ENCODE peak calls at places on chromosomes 12 and 14, in six cellular contexts. S, L, X, R, G and W are unnamed samples.

GRCh38 chr14:104967144-104967413 is 11.1 kb downstream of the AHNAK2 start:
- DNase-seq in G (no peak), R (no peak), L (no peak), X (no peak), S (no peak), W (no peak)

GRCh38 chr14:37623552-37623951 is 28.1 kb downstream of the TTC6 start:
- DNase-seq in S (no peak), L (peak; percentile 81), G (no peak), X (no peak), R (peak; percentile 83), W (no peak)

GRCh38 chr14:100663528-100664052 is 63.1 kb upstream of the DLK1 start:
- DNase-seq in R (no peak), X (no peak), G (no peak), L (no peak), S (no peak), W (no peak)

GRCh38 chr14:66643344-66643743 is 135.4 kb downstream of the GPHN start:
- DNase-seq in S (no peak), X (no peak), R (no peak), G (no peak), L (peak; percentile 17), W (no peak)

GRCh38 chr14:59182641-59183040 is 5.8 kb upstream of the DAAM1 start:
- DNase-seq in X (no peak), S (no peak), R (no peak), L (no peak), G (no peak), W (no peak)

GRCh38 chr12:75177997-75178396 is 31.6 kb downstream of the KCNC2 start:
- DNase-seq in S (no peak), R (no peak), G (no peak), X (no peak), L (peak; percentile 95), W (no peak)

GRCh38 chr12:110780448-110780847 is 37.8 kb upstream of the PPP1CC start:
- DNase-seq in R (no peak), X (no peak), L (no peak), S (no peak), G (no peak), W (no peak)

GRCh38 chr14:38758661-38759060 is 344.4 kb downstream of the SEC23A start:
- DNase-seq in S (no peak), G (no peak), R (no peak), X (no peak), L (no peak), W (no peak)

GRCh38 chr14:92600318-92601053 is 86.9 kb downstream of the RIN3 start:
- DNase-seq in G (no peak), S (no peak), X (no peak), R (no peak), L (peak; percentile 87), W (no peak)

GRCh38 chr12:106647793-106648514 is 65.2 kb downstream of the RFX4 start:
- DNase-seq in L (no peak), G (no peak), X (no peak), R (no peak), S (no peak), W (no peak)

GRCh38 chr12:132622437-132623071 is 4.0 kb downstream of the P2RX2 start:
- DNase-seq in R (no peak), G (peak; percentile 63), S (peak; percentile 52), L (peak; percentile 94), X (no peak), W (peak; percentile 49)

GRCh38 chr12:64670856-64671639 is 60.8 kb downstream of the RASSF3 start:
- DNase-seq in G (no peak), X (peak; percentile 55), S (no peak), L (peak; percentile 69), R (no peak), W (no peak)

GRCh38 chr14:52694761-52695480 is 437 bp downstream of the ERO1A start:
- DNase-seq in G (peak; percentile 46), R (no peak), S (peak; percentile 15), L (peak; percentile 49), X (peak; percentile 64), W (peak; percentile 53)

GRCh38 chr14:74176404-74176788 is 62.9 kb upstream of the VSX2 start:
- DNase-seq in X (no peak), S (no peak), G (no peak), L (no peak), R (no peak), W (no peak)

GRCh38 chr12:128817115-128818015 is 6.4 kb downstream of the SLC15A4 start:
- DNase-seq in S (peak; percentile 69), L (peak; percentile 55), G (no peak), X (peak; percentile 43), R (no peak), W (peak; percentile 71)

GRCh38 chr12:123075591-123076171 is 75.2 kb downstream of the PITPNM2 start:
- DNase-seq in S (no peak), X (peak; percentile 33), R (no peak), L (no peak), G (peak; percentile 62), W (no peak)

GRCh38 chr12:122363782-122364181 is 58.7 kb downstream of the CLIP1 start:
- DNase-seq in R (no peak), G (no peak), S (no peak), L (no peak), X (no peak), W (peak; percentile 0)

GRCh38 chr14:52155656-52156213 is 86.9 kb upstream of the NID2 start:
- DNase-seq in G (no peak), R (no peak), L (no peak), X (no peak), S (no peak), W (no peak)

DNA sequence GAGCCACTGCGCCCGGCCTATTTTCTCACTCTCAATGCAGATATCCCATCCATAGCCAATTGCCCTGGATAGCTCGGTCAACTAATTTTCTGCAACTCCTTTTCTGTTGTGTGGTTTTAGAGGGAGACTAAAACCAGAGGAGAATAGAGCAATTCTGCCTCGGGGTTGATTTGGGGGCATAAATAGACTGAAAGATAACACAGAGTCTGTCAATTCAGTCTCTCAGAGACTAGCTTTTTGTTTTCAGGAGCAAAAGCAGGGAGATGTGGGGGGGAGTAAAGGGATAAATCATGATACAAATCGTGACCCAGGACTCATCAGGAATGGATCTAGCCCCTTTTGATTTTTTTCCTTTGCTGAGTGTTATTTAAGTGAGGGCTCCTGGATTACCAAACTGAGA is 6.5 kb downstream of the COPZ1 start:
- DNase-seq in L (no peak), R (no peak), X (no peak), S (no peak), G (no peak), W (no peak)
- TF ChIP-seq CTCF in L (no peak), R (no peak), X (no peak), S (no peak), G (no peak), W (no peak)

GRCh38 chr12:56487448-56488040 is 417 bp downstream of the GLS2 start:
- DNase-seq in L (no peak), S (no peak), G (no peak), R (no peak), X (peak; percentile 52), W (peak; percentile 34)

GRCh38 chr12:56486694-56487093 is 1.3 kb downstream of the GLS2 start:
- DNase-seq in R (no peak), G (no peak), S (no peak), X (no peak), L (no peak), W (no peak)

GRCh38 chr12:56484566-56484965 is 3.4 kb downstream of the GLS2 start:
- DNase-seq in X (no peak), R (no peak), S (no peak), G (no peak), L (no peak), W (no peak)

GRCh38 chr12:56488041-56488955 is at the start of gene GLS2:
- DNase-seq in R (peak; percentile 65), L (peak; percentile 73), S (peak; percentile 78), G (peak; percentile 70), X (peak; percentile 80), W (peak; percentile 90)
- H3K4me3 ChIP-seq in R (peak within 1 kb of the TSS; percentile 55), L (peak within 1 kb of the TSS; percentile 34), S (peak within 1 kb of the TSS; percentile 65), G (peak within 1 kb of the TSS; percentile 48), X (peak within 1 kb of the TSS; percentile 43), W (peak within 1 kb of the TSS; percentile 69)

DNA sequence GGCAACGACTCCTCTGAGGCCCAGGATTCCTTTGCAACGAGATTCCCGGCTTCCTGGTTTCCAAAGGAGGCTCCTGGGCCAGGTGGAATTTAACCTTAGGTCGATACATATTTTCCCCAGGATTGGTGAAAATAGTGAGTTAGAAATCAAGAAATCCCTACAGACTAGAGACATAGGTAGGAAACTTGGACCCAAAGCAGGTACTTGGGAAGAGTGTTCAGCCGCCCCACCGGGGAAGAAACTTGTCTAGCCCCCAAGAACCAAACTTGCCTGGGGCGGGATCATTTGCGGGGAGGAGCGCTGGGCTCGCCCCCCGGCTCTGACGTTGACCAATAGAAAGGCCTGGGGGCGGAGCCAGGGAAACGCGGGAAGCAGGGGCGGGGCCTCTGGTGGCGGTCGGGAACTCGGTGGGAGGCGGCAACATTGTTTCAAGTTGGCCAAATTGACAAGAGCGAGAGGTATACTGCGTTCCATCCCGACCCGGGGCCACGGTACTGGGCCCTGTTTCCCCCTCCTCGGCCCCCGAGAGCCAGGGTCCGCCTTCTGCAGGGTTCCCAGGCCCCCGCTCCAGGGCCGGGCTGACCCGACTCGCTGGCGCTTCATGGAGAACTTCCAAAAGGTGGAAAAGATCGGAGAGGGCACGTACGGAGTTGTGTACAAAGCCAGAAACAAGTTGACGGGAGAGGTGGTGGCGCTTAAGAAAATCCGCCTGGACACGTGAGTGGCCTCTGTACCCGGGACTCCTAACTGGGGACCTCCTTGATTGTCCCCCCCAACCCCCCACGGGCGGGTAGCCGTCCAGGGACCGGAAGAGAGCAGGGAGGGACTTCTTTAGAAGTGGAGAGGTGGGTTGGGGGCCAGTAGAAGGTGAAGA is at the start of gene CDK2:
- DNase-seq in L (peak; percentile 65), G (peak; percentile 97), R (peak; percentile 97), X (peak; percentile 97), S (peak; percentile 95), W (peak; percentile 98)
- TF ChIP-seq POLR2A in L (peak; percentile 82), G (peak; percentile 94), R (peak; percentile 78), X (peak; percentile 68), S (peak; percentile 15), W (no peak)

DNA sequence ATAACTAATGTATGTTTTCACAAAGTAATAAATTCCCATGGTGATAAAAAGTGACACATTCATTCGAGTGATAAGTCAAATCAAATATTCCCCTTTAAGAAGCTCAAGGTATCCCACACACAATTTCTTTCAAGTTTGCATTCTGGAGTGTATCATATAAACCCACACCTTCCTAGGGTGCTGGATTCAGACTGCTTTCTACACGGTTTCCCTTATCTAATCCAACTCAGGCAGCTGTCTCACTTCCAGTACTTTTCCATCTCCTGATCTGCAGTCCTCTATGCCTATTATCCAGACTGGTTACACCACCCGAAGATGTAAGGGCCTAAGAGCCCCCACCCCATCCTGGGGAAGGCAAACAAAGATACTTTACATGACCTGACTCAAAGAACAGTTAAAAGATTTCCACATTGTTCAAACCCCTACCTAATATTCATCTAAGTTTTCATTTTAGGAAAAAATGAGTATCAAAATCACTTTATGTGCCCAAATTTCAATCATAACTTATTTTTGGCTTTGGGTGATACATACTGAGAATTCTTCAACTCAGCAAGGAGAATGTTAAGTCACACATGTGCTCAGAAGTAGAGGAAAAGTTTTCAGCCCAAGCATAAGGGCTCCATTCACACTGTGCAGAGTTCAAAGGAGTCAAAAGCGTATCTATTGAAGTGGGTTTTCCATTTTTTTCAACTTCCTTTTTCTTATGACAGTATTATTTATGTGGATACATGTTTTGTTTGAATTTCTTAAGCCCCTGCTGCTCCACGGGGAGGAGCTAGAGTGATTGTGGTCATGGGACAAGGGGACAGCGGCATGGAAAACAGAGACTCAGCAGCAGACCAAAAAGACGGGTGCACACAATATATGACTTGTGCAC is 41.8 kb downstream of the CORO1C start:
- DNase-seq in X (peak; percentile 27), G (no peak), S (peak; percentile 66), R (no peak), L (peak; percentile 55), W (no peak)
- TF ChIP-seq CTCF in X (no peak), G (no peak), S (no peak), R (no peak), L (peak; percentile 16), W (no peak)

GRCh38 chr14:94461526-94462218 is 9.1 kb upstream of the SERPINA11 start:
- DNase-seq in S (no peak), R (no peak), G (no peak), L (no peak), X (no peak), W (no peak)
- H3K4me3 ChIP-seq in S (no peak overlapping the region), R (no peak overlapping the region), G (no peak overlapping the region), L (no peak overlapping the region), X (no peak overlapping the region), W (no peak overlapping the region)